ENCODE peak calls at places on chromosomes 5 and 9, in nine cellular contexts. H is GM12878, B is transverse colon, N is GM23338, T is spleen, K is SK-N-SH, M is stomach, R is endothelial cell of umbilical vein, Q is K562. U is an unnamed sample. For H3K4me1, the result is how much of the 10 kb centered on the place peaks cover.

GRCh38 chr9:32350682-32351081 is 33.8 kb upstream of the ACO1 start:
- DNase-seq in H (no peak), M (no peak), N (peak), K (no peak), B (no peak), Q (peak), T (no peak), R (peak), U (no peak)

GRCh38 chr5:315488-316209 is 5.9 kb upstream of the AHRR start:
- DNase-seq in T (no peak), K (no peak), H (no peak), B (no peak), M (no peak), N (no peak), R (no peak), Q (no peak), U (no peak)

GRCh38 chr9:133821606-133822438 is 83.7 kb upstream of the SARDH start:
- DNase-seq in M (no peak), K (no peak), N (no peak), B (no peak), H (no peak), Q (no peak), T (no peak), R (no peak), U (no peak)

GRCh38 chr9:72864327-72864726 is 88.5 kb downstream of the ALDH1A1 start:
- DNase-seq in K (no peak), M (no peak), N (no peak), Q (no peak), R (no peak), T (no peak), H (no peak), B (no peak), U (no peak)

GRCh38 chr9:21265421-21266189 is 25.8 kb upstream of the IFNA14 start:
- DNase-seq in B (no peak), K (no peak), Q (no peak), T (no peak), R (no peak), M (no peak), H (no peak), N (peak), U (no peak)

GRCh38 chr9:6525326-6526040 is 112.5 kb downstream of the UHRF2 start:
- DNase-seq in Q (no peak), N (no peak), R (no peak), H (no peak), B (no peak), K (no peak), T (no peak), M (no peak), U (no peak)

GRCh38 chr5:55650391-55650790 is 61.7 kb downstream of the SLC38A9 start:
- DNase-seq in H (no peak), R (peak), T (no peak), M (no peak), N (no peak), K (no peak), Q (no peak), B (no peak), U (no peak)

GRCh38 chr9:114525505-114525904 is 20.2 kb upstream of the WHRN start:
- DNase-seq in T (no peak), H (no peak), R (no peak), B (no peak), K (no peak), N (no peak), M (no peak), Q (no peak), U (no peak)

GRCh38 chr5:149161026-149161687 is 19.9 kb downstream of the ABLIM3 start:
- DNase-seq in B (no peak), T (no peak), K (no peak), H (no peak), Q (no peak), N (no peak), R (no peak), M (no peak), U (no peak)

GRCh38 chr5:1406681-1407640 is 38.3 kb downstream of the SLC6A3 start:
- DNase-seq in N (no peak), T (peak), B (no peak), M (no peak), K (no peak), H (no peak), R (no peak), Q (no peak), U (peak)

GRCh38 chr5:81629986-81630385 is 120.9 kb downstream of the SSBP2 start:
- DNase-seq in M (no peak), H (no peak), N (no peak), Q (no peak), T (no peak), R (no peak), B (no peak), K (no peak), U (no peak)

GRCh38 chr9:81980568-81980967 is 8.0 kb upstream of the SPATA31D1 start:
- DNase-seq in Q (no peak), K (no peak), M (no peak), R (no peak), B (no peak), N (no peak), H (no peak), T (no peak), U (no peak)

GRCh38 chr5:85972539-85972938 is 645.2 kb upstream of the COX7C start:
- DNase-seq in R (no peak), K (no peak), M (no peak), N (no peak), B (no peak), H (no peak), Q (no peak), T (no peak), U (no peak)

GRCh38 chr5:64298586-64298985 is 132.9 kb downstream of the RNF180 start:
- DNase-seq in B (no peak), K (no peak), N (no peak), M (no peak), R (no peak), T (no peak), Q (no peak), H (no peak), U (no peak)

GRCh38 chr5:64299805-64300204 is 134.2 kb downstream of the RNF180 start:
- DNase-seq in R (peak), M (no peak), H (no peak), T (no peak), K (no peak), Q (no peak), N (no peak), B (no peak), U (no peak)

GRCh38 chr5:64301566-64301965 is 135.9 kb downstream of the RNF180 start:
- DNase-seq in T (no peak), M (no peak), R (no peak), Q (no peak), K (no peak), H (no peak), N (no peak), B (no peak), U (no peak)
- TF ChIP-seq POLR2AphosphoS5 in T (no peak), M (no peak), R (no peak), Q (no peak), K (no peak), H (no peak), N (no peak), B (no peak), U (no peak)

GRCh38 chr9:129482521-129483466 is 138.1 kb downstream of the C9orf50 start:
- DNase-seq in Q (peak), K (peak), B (peak), N (peak), H (no peak), R (peak), M (peak), T (peak), U (peak)
- H3K4me1 ChIP-seq in Q (half or more), K (half or more), B (under half), N (under half), H (under half), R (under half), M (half or more), T (under half), U (half or more)

GRCh38 chr9:35506359-35506758 is 16.4 kb downstream of the RUSC2 start:
- DNase-seq in Q (no peak), K (no peak), R (no peak), H (no peak), B (no peak), N (no peak), T (no peak), M (no peak), U (no peak)

GRCh38 chr9:35508069-35508468 is 18.2 kb downstream of the RUSC2 start:
- DNase-seq in R (no peak), M (no peak), T (no peak), H (no peak), K (no peak), Q (no peak), N (no peak), B (no peak), U (no peak)

GRCh38 chr9:35510366-35510744 is 20.4 kb downstream of the RUSC2 start:
- DNase-seq in M (no peak), B (no peak), K (no peak), Q (no peak), R (no peak), T (no peak), H (no peak), N (no peak), U (no peak)

GRCh38 chr9:35511453-35511852 is 21.5 kb downstream of the RUSC2 start:
- DNase-seq in T (no peak), K (no peak), R (no peak), Q (no peak), B (no peak), N (no peak), M (no peak), H (no peak), U (no peak)

GRCh38 chr9:35510745-35511428 is 21.0 kb downstream of the RUSC2 start:
- DNase-seq in R (peak), N (no peak), H (no peak), Q (no peak), M (peak), B (peak), T (no peak), K (no peak), U (peak)
- H3K4me3 ChIP-seq in R (no peak), N (no peak), H (no peak), Q (no peak), M (no peak), B (no peak), T (no peak), K (peak), U (no peak)

DNA sequence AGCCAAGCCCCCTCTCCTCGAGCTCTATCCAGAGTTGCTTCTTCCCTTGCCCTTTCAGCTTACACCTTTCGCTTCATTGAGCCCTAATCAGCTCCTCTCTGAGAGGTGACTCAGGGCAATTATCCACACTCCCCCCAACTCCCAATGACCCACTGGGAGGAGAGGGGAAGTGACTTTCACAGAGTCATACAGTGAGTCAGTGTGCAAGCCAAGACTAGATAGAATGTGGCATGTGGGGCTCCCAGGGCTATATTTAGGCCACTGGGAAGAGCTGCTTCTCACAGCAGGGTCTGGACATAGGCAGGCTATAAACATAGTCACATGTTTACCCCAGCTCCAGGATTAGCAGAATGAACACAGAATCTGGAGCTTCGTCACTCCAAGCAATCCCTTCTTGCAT is 57.4 kb downstream of the NRG2 start:
- DNase-seq in R (peak), T (no peak), K (no peak), B (no peak), N (no peak), M (no peak), Q (peak), H (peak), U (no peak)
- TF ChIP-seq POLR2AphosphoS5 in R (peak), T (no peak), K (peak), B (no peak), N (no peak), M (no peak), Q (no peak), H (no peak), U (no peak)

DNA sequence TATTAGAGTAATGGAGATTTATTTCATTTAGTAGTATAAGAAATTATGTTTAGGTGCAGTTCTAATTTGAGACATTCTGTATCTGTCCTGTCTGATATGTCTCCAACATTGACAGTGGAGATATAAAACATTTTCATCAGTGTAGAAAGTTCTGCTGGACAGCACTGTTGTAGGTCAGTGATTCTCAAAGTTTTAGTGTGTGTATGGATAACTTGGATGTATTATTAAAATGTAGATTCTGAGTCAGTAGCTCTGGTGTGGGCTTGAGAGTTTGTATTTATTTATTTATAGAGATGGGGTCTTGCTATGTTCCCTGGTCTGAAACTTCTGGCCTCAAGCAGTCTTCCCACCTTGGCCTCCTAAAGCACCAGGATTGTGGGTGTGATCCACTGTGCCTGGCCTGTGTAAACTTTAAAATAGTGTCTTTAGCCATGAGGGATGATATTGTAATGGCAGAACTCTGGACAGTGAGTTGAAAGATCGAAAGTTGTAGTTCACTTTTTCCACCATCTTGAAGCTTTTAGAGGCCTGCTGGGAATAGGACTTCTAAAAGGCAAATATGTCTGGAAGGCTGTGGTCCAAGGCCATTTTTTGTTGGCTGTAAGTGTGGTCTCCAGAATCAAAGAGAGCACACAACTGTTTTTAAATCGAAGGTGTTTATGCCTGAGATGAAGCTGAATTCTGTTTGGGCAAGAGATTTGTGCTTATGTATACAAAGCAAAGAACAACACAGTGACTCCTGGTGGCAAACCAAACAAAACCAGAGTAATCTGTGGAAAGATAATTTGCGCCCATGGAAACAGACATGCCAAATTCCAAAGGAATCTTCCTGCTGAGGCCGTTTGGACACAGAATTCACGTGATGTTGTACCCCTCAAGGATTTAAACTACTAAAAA is 12.4 kb downstream of the UBAP1 start:
- DNase-seq in N (peak), B (no peak), H (no peak), K (no peak), Q (no peak), M (no peak), T (no peak), R (peak), U (no peak)
- H3K4me1 ChIP-seq in N (under half), B (under half), H (under half), K (under half), Q (under half), M (half or more), T (under half), R (under half), U (under half)

DNA sequence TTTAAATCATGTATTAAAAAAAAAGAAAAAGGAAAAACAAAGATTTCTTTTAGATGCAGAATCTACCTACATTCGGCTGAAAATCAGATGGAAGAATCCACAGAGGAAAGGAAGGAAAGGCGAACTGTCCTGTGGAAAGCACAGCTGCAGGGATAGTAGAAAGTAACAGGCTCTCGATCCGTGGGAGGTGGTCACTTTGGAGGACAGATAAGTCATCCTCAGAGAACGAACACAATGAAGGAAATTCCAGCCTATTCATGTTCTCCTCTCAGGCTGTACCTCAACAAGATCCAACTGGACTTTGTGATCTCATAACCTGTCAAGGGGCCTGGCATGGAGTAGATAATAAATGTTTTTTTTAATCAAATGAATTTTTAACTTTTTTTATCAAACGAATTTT is 72.8 kb downstream of the NR6A1 start:
- DNase-seq in B (no peak), M (no peak), N (no peak), R (no peak), T (no peak), Q (peak), H (no peak), K (peak), U (no peak)
- H3K4me3 ChIP-seq in B (no peak), M (no peak), N (no peak), R (no peak), T (no peak), Q (no peak), H (no peak), K (peak), U (no peak)

GRCh38 chr9:137070201-137070905 is at the start of gene SAPCD2:
- DNase-seq in R (peak), T (peak), N (peak), K (peak), B (peak), H (no peak), M (peak), Q (peak), U (peak)

GRCh38 chr9:137066096-137066861 is 4.1 kb downstream of the SAPCD2 start:
- DNase-seq in R (no peak), H (no peak), T (no peak), Q (no peak), N (no peak), M (no peak), K (no peak), B (no peak), U (no peak)

GRCh38 chr9:137068539-137069507 is 1.5 kb downstream of the SAPCD2 start:
- DNase-seq in Q (no peak), K (no peak), M (no peak), T (peak), N (no peak), R (no peak), B (peak), H (no peak), U (no peak)

GRCh38 chr9:137069508-137070071 is 767 bp downstream of the SAPCD2 start:
- DNase-seq in T (peak), M (no peak), K (peak), Q (peak), N (peak), H (no peak), R (no peak), B (peak), U (no peak)

GRCh38 chr9:137067860-137068538 is 2.4 kb downstream of the SAPCD2 start:
- DNase-seq in K (peak), Q (peak), M (peak), B (peak), N (peak), T (peak), R (peak), H (no peak), U (peak)
- TF ChIP-seq POLR2AphosphoS5 in K (no peak), Q (no peak), M (no peak), B (no peak), N (no peak), T (no peak), R (no peak), H (no peak), U (no peak)

U was measured in sigmoid colon.